ENCODE peak calls at places on chromosomes 7 and 10, in eight cellular contexts. One of them, this sample, is unnamed. For H3K4me1, the result is how much of the 10 kb centered on the place peaks cover.

GRCh38 chr10:129888784-129889616 is 75.1 kb downstream of the EBF3 start:
- DNase-seq in suprapubic skin: no peak
- DNase-seq in A549: peak
- DNase-seq in body of pancreas: peak
- DNase-seq in stomach: no peak
- DNase-seq in mesendoderm: peak
- DNase-seq in Caco-2: peak
- DNase-seq in neuronal stem cell: peak
- DNase-seq in this sample: no peak

GRCh38 chr7:121337398-121337797 is 8.6 kb downstream of the WNT16 start:
- DNase-seq in suprapubic skin: no peak
- DNase-seq in neuronal stem cell: no peak
- DNase-seq in mesendoderm: no peak
- DNase-seq in stomach: no peak
- DNase-seq in Caco-2: no peak
- DNase-seq in A549: no peak
- DNase-seq in body of pancreas: no peak
- DNase-seq in this sample: no peak

GRCh38 chr7:80918406-80918805 is 445 bp downstream of the SEMA3C start:
- DNase-seq in body of pancreas: no peak
- DNase-seq in Caco-2: no peak
- DNase-seq in A549: no peak
- DNase-seq in mesendoderm: peak
- DNase-seq in suprapubic skin: no peak
- DNase-seq in neuronal stem cell: peak
- DNase-seq in stomach: no peak
- DNase-seq in this sample: peak

GRCh38 chr7:4711634-4712033 is 29.5 kb downstream of the FOXK1 start:
- DNase-seq in Caco-2: no peak
- DNase-seq in stomach: no peak
- DNase-seq in body of pancreas: no peak
- DNase-seq in neuronal stem cell: no peak
- DNase-seq in suprapubic skin: no peak
- DNase-seq in A549: no peak
- DNase-seq in mesendoderm: no peak
- DNase-seq in this sample: no peak

GRCh38 chr7:78783179-78783962 is 670.1 kb downstream of the MAGI2 start:
- DNase-seq in Caco-2: no peak
- DNase-seq in body of pancreas: no peak
- DNase-seq in suprapubic skin: no peak
- DNase-seq in neuronal stem cell: no peak
- DNase-seq in A549: no peak
- DNase-seq in stomach: no peak
- DNase-seq in mesendoderm: no peak
- DNase-seq in this sample: no peak

GRCh38 chr10:61761825-61762217 is 99.1 kb downstream of the CABCOCO1 start:
- DNase-seq in body of pancreas: no peak
- DNase-seq in mesendoderm: no peak
- DNase-seq in Caco-2: no peak
- DNase-seq in stomach: no peak
- DNase-seq in A549: no peak
- DNase-seq in suprapubic skin: no peak
- DNase-seq in neuronal stem cell: no peak
- DNase-seq in this sample: no peak

GRCh38 chr10:47024399-47025252 is 113.4 kb downstream of the PTPN20 start:
- DNase-seq in stomach: peak
- DNase-seq in body of pancreas: peak
- DNase-seq in A549: peak
- DNase-seq in suprapubic skin: peak
- DNase-seq in Caco-2: peak
- DNase-seq in mesendoderm: peak
- DNase-seq in neuronal stem cell: peak
- DNase-seq in this sample: peak

GRCh38 chr7:74657692-74658170 is at the start of gene GTF2I:
- DNase-seq in suprapubic skin: peak
- DNase-seq in stomach: peak
- DNase-seq in A549: no peak
- DNase-seq in body of pancreas: no peak
- DNase-seq in neuronal stem cell: peak
- DNase-seq in Caco-2: peak
- DNase-seq in mesendoderm: peak
- DNase-seq in this sample: no peak

GRCh38 chr10:119496282-119496681 is 46.2 kb downstream of the RGS10 start:
- DNase-seq in Caco-2: no peak
- DNase-seq in stomach: no peak
- DNase-seq in suprapubic skin: no peak
- DNase-seq in A549: no peak
- DNase-seq in body of pancreas: no peak
- DNase-seq in neuronal stem cell: no peak
- DNase-seq in mesendoderm: peak
- DNase-seq in this sample: no peak

GRCh38 chr10:27153855-27154198 is 357 bp downstream of the YME1L1 start:
- DNase-seq in stomach: no peak
- DNase-seq in neuronal stem cell: peak
- DNase-seq in A549: peak
- DNase-seq in suprapubic skin: no peak
- DNase-seq in body of pancreas: peak
- DNase-seq in mesendoderm: peak
- DNase-seq in Caco-2: no peak
- DNase-seq in this sample: peak

GRCh38 chr7:83588602-83589240 is 60.2 kb downstream of the SEMA3E start:
- DNase-seq in mesendoderm: no peak
- DNase-seq in neuronal stem cell: no peak
- DNase-seq in suprapubic skin: no peak
- DNase-seq in stomach: no peak
- DNase-seq in A549: no peak
- DNase-seq in Caco-2: no peak
- DNase-seq in body of pancreas: no peak
- DNase-seq in this sample: no peak

GRCh38 chr7:140977351-140978140 is 37.2 kb downstream of the MRPS33 start:
- DNase-seq in Caco-2: no peak
- DNase-seq in neuronal stem cell: no peak
- DNase-seq in suprapubic skin: no peak
- DNase-seq in A549: no peak
- DNase-seq in stomach: no peak
- DNase-seq in body of pancreas: no peak
- DNase-seq in mesendoderm: no peak
- DNase-seq in this sample: no peak

DNA sequence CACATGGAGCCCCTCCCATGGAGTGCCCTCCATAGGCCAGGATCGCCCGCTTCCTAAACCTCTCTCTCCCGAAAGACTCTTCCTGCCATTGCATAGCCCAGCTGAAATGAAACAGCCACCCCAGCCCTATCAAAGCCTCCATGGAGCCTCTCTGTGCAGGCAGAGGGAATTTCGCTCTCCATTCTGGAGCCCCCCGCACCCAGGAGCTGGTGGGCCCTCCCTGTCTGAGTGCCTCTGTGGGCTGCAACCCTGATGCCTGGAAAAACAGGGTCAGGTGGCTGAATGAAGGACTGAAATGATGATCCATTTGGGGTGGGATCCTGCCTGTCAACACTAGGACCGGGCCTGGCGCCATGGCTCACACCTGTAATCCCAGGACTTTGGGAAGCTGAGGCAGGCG is 106.4 kb downstream of the FAM53B start:
- DNase-seq in Caco-2: no peak
- DNase-seq in suprapubic skin: no peak
- DNase-seq in A549: no peak
- DNase-seq in body of pancreas: no peak
- DNase-seq in mesendoderm: no peak
- DNase-seq in stomach: no peak
- DNase-seq in neuronal stem cell: no peak
- DNase-seq in this sample: no peak
- H3K4me1 ChIP-seq in Caco-2: under half
- H3K4me1 ChIP-seq in suprapubic skin: under half
- H3K4me1 ChIP-seq in A549: under half
- H3K4me1 ChIP-seq in body of pancreas: under half
- H3K4me1 ChIP-seq in mesendoderm: under half
- H3K4me1 ChIP-seq in stomach: half or more
- H3K4me1 ChIP-seq in neuronal stem cell: under half
- H3K4me1 ChIP-seq in this sample: under half

DNA sequence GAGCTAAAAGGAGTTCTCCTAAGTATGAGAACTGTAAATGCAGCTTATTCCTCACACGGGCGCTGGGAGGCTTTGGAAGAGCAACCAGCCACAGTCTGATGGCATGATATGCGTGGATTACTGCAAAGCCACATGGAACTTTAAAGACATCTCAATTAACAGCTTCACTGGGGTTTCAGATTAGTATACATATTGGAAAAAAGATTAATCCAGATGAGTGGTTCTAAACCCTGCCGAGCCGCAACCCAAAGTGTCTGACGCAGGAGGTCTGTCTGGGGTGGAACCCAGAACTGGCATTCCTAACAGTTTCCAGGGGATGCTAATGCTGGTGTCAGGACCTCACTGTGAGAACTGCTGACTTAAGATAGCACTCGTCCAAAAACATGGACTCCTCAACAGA is 16.1 kb downstream of the TNS3 start:
- DNase-seq in body of pancreas: no peak
- DNase-seq in stomach: no peak
- DNase-seq in suprapubic skin: no peak
- DNase-seq in mesendoderm: no peak
- DNase-seq in Caco-2: no peak
- DNase-seq in A549: no peak
- DNase-seq in neuronal stem cell: no peak
- DNase-seq in this sample: no peak
- H3K4me1 ChIP-seq in body of pancreas: half or more
- H3K4me1 ChIP-seq in stomach: under half
- H3K4me1 ChIP-seq in suprapubic skin: under half
- H3K4me1 ChIP-seq in mesendoderm: under half
- H3K4me1 ChIP-seq in Caco-2: half or more
- H3K4me1 ChIP-seq in A549: half or more
- H3K4me1 ChIP-seq in neuronal stem cell: under half
- H3K4me1 ChIP-seq in this sample: under half

DNA sequence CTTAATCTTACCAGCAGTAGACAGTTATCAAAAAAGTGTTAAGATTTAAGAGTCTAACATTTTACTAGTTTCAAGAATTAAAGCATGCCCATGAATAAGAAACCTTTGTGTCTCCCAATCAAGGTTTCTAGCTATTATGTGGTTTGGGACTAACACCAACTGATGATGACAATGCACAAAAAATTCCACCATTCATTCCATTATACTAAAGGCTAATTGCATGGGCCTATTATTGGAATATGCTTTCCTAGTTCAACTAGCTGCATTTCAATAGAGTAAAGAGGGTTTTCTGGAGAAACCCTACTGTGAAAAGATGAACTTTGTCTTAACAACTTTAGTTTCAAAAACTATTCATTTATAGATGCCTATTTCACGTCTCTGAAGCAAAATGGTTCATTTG is 44.6 kb downstream of the UBE2H start:
- DNase-seq in stomach: no peak
- DNase-seq in body of pancreas: no peak
- DNase-seq in suprapubic skin: no peak
- DNase-seq in A549: no peak
- DNase-seq in Caco-2: no peak
- DNase-seq in neuronal stem cell: no peak
- DNase-seq in mesendoderm: no peak
- DNase-seq in this sample: no peak
- H3K4me1 ChIP-seq in stomach: half or more
- H3K4me1 ChIP-seq in body of pancreas: half or more
- H3K4me1 ChIP-seq in suprapubic skin: under half
- H3K4me1 ChIP-seq in A549: half or more
- H3K4me1 ChIP-seq in Caco-2: under half
- H3K4me1 ChIP-seq in neuronal stem cell: under half
- H3K4me1 ChIP-seq in mesendoderm: under half
- H3K4me1 ChIP-seq in this sample: under half

GRCh38 chr7:975702-976473 is 539 bp upstream of the COX19 start:
- DNase-seq in mesendoderm: no peak
- DNase-seq in A549: no peak
- DNase-seq in Caco-2: no peak
- DNase-seq in suprapubic skin: no peak
- DNase-seq in stomach: no peak
- DNase-seq in neuronal stem cell: no peak
- DNase-seq in body of pancreas: peak
- DNase-seq in this sample: no peak
- H3K4me1 ChIP-seq in mesendoderm: under half
- H3K4me1 ChIP-seq in A549: under half
- H3K4me1 ChIP-seq in Caco-2: half or more
- H3K4me1 ChIP-seq in suprapubic skin: under half
- H3K4me1 ChIP-seq in stomach: half or more
- H3K4me1 ChIP-seq in neuronal stem cell: under half
- H3K4me1 ChIP-seq in body of pancreas: half or more
- H3K4me1 ChIP-seq in this sample: under half

GRCh38 chr10:11835061-11835460 is 11.9 kb downstream of the PROSER2 start:
- DNase-seq in Caco-2: no peak
- DNase-seq in stomach: no peak
- DNase-seq in body of pancreas: no peak
- DNase-seq in neuronal stem cell: no peak
- DNase-seq in A549: no peak
- DNase-seq in mesendoderm: no peak
- DNase-seq in suprapubic skin: no peak
- DNase-seq in this sample: no peak
- H3K4me1 ChIP-seq in Caco-2: half or more
- H3K4me1 ChIP-seq in stomach: under half
- H3K4me1 ChIP-seq in body of pancreas: under half
- H3K4me1 ChIP-seq in neuronal stem cell: under half
- H3K4me1 ChIP-seq in A549: under half
- H3K4me1 ChIP-seq in mesendoderm: under half
- H3K4me1 ChIP-seq in suprapubic skin: under half
- H3K4me1 ChIP-seq in this sample: under half

DNA sequence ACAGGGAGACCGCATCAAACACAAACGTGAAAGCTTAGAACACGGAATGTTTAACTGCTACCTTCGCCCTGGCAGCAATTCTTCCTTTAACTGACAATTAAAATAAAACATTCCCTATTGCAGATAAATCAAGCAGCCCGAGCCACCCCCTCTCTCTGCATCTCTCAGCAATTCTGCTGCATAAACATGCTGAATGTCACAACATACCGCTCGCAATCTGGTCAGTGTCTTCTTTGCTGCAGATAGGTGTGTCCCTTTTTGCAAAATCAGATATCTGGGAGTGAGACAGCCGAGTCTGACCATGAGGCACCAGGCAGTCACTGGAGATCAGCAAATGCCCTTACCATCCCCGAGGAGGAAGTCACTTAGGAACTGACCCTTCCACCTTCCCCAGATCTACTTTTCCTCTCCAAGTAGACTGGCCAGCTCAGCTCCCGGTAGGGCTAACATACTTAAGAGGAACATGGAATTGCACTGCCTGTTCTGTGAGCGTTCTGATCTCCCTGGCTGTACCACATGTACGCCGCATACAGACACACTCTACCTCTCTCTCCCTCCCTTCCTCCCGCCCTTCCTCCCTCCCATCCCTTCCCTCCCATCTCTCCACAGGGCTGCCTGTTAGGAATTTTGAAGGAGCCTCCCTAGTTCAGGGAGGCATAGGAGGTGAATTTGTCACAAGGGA is at the start of gene FRMD4A:
- DNase-seq in stomach: no peak
- DNase-seq in body of pancreas: no peak
- DNase-seq in suprapubic skin: no peak
- DNase-seq in Caco-2: no peak
- DNase-seq in neuronal stem cell: no peak
- DNase-seq in A549: no peak
- DNase-seq in mesendoderm: peak
- DNase-seq in this sample: no peak
- H3K4me1 ChIP-seq in stomach: under half
- H3K4me1 ChIP-seq in body of pancreas: under half
- H3K4me1 ChIP-seq in suprapubic skin: under half
- H3K4me1 ChIP-seq in Caco-2: under half
- H3K4me1 ChIP-seq in neuronal stem cell: under half
- H3K4me1 ChIP-seq in A549: under half
- H3K4me1 ChIP-seq in mesendoderm: under half
- H3K4me1 ChIP-seq in this sample: under half

GRCh38 chr7:101936612-101937231 is 119.3 kb downstream of the CUX1 start:
- DNase-seq in mesendoderm: peak
- DNase-seq in neuronal stem cell: no peak
- DNase-seq in body of pancreas: no peak
- DNase-seq in Caco-2: no peak
- DNase-seq in A549: no peak
- DNase-seq in suprapubic skin: no peak
- DNase-seq in stomach: peak
- DNase-seq in this sample: no peak
- H3K4me1 ChIP-seq in mesendoderm: under half
- H3K4me1 ChIP-seq in neuronal stem cell: under half
- H3K4me1 ChIP-seq in body of pancreas: under half
- H3K4me1 ChIP-seq in Caco-2: under half
- H3K4me1 ChIP-seq in A549: under half
- H3K4me1 ChIP-seq in suprapubic skin: under half
- H3K4me1 ChIP-seq in stomach: half or more
- H3K4me1 ChIP-seq in this sample: under half

This sample was measured in MM.1S.